ENCODE peak calls at places on chromosomes 2 and 18, in eight cellular contexts. One of them, this sample, is unnamed.

GRCh38 chr2:100877555-100877954 is 57.6 kb downstream of the NPAS2 start:
- DNase-seq in cardiac fibroblast: peak
- DNase-seq in Peyer's patch: no peak
- DNase-seq in spleen: no peak
- DNase-seq in GM10248: no peak
- DNase-seq in OCI-LY7: no peak
- DNase-seq in fibroblast of pulmonary artery: peak
- DNase-seq in neural crest cell: no peak
- DNase-seq in this sample: no peak

GRCh38 chr2:124911560-124911959 is 886.5 kb downstream of the CNTNAP5 start:
- DNase-seq in spleen: no peak
- DNase-seq in cardiac fibroblast: peak
- DNase-seq in OCI-LY7: no peak
- DNase-seq in Peyer's patch: no peak
- DNase-seq in GM10248: no peak
- DNase-seq in fibroblast of pulmonary artery: peak
- DNase-seq in neural crest cell: no peak
- DNase-seq in this sample: no peak

GRCh38 chr18:59697236-59697932 is at the start of gene CCBE1:
- DNase-seq in Peyer's patch: peak
- DNase-seq in neural crest cell: peak
- DNase-seq in spleen: no peak
- DNase-seq in cardiac fibroblast: peak
- DNase-seq in GM10248: peak
- DNase-seq in fibroblast of pulmonary artery: peak
- DNase-seq in OCI-LY7: no peak
- DNase-seq in this sample: peak

GRCh38 chr2:221075203-221075602 is 496.9 kb downstream of the EPHA4 start:
- DNase-seq in cardiac fibroblast: no peak
- DNase-seq in OCI-LY7: no peak
- DNase-seq in GM10248: no peak
- DNase-seq in Peyer's patch: no peak
- DNase-seq in spleen: no peak
- DNase-seq in fibroblast of pulmonary artery: peak
- DNase-seq in neural crest cell: no peak
- DNase-seq in this sample: no peak

GRCh38 chr2:187842978-187843847 is 289.0 kb upstream of the TFPI start:
- DNase-seq in fibroblast of pulmonary artery: peak
- DNase-seq in OCI-LY7: peak
- DNase-seq in Peyer's patch: no peak
- DNase-seq in spleen: no peak
- DNase-seq in neural crest cell: peak
- DNase-seq in GM10248: peak
- DNase-seq in cardiac fibroblast: peak
- DNase-seq in this sample: peak

GRCh38 chr2:17813015-17813741 is 3.1 kb upstream of the MSGN1 start:
- DNase-seq in OCI-LY7: peak
- DNase-seq in Peyer's patch: no peak
- DNase-seq in cardiac fibroblast: peak
- DNase-seq in fibroblast of pulmonary artery: no peak
- DNase-seq in neural crest cell: no peak
- DNase-seq in spleen: no peak
- DNase-seq in GM10248: no peak
- DNase-seq in this sample: no peak

GRCh38 chr2:166897666-166898065 is 9.4 kb downstream of the XIRP2 start:
- DNase-seq in cardiac fibroblast: no peak
- DNase-seq in OCI-LY7: no peak
- DNase-seq in neural crest cell: no peak
- DNase-seq in fibroblast of pulmonary artery: no peak
- DNase-seq in GM10248: no peak
- DNase-seq in Peyer's patch: no peak
- DNase-seq in spleen: no peak
- DNase-seq in this sample: no peak

GRCh38 chr18:25950321-25950720 is 140.1 kb downstream of the SS18 start:
- DNase-seq in GM10248: no peak
- DNase-seq in cardiac fibroblast: no peak
- DNase-seq in spleen: no peak
- DNase-seq in Peyer's patch: no peak
- DNase-seq in fibroblast of pulmonary artery: no peak
- DNase-seq in neural crest cell: no peak
- DNase-seq in OCI-LY7: no peak
- DNase-seq in this sample: no peak

GRCh38 chr2:11799826-11800225 is 53.4 kb downstream of the LPIN1 start:
- DNase-seq in spleen: no peak
- DNase-seq in neural crest cell: no peak
- DNase-seq in cardiac fibroblast: no peak
- DNase-seq in Peyer's patch: no peak
- DNase-seq in GM10248: no peak
- DNase-seq in fibroblast of pulmonary artery: no peak
- DNase-seq in OCI-LY7: no peak
- DNase-seq in this sample: no peak

GRCh38 chr2:43174368-43175186 is 51.8 kb downstream of the ZFP36L2 start:
- DNase-seq in fibroblast of pulmonary artery: no peak
- DNase-seq in GM10248: peak
- DNase-seq in neural crest cell: no peak
- DNase-seq in Peyer's patch: no peak
- DNase-seq in spleen: peak
- DNase-seq in OCI-LY7: peak
- DNase-seq in cardiac fibroblast: peak
- DNase-seq in this sample: peak

GRCh38 chr2:218908721-218909619 is 28.3 kb downstream of the WNT10A start:
- DNase-seq in fibroblast of pulmonary artery: peak
- DNase-seq in Peyer's patch: peak
- DNase-seq in cardiac fibroblast: peak
- DNase-seq in GM10248: peak
- DNase-seq in spleen: peak
- DNase-seq in neural crest cell: peak
- DNase-seq in OCI-LY7: peak
- DNase-seq in this sample: peak

GRCh38 chr18:13471971-13472628 is 253.5 kb downstream of the LDLRAD4 start:
- DNase-seq in neural crest cell: peak
- DNase-seq in fibroblast of pulmonary artery: no peak
- DNase-seq in Peyer's patch: no peak
- DNase-seq in OCI-LY7: no peak
- DNase-seq in GM10248: no peak
- DNase-seq in spleen: peak
- DNase-seq in cardiac fibroblast: no peak
- DNase-seq in this sample: no peak

GRCh38 chr2:208320686-208321085 is 54.6 kb downstream of the PIKFYVE start:
- DNase-seq in GM10248: peak
- DNase-seq in fibroblast of pulmonary artery: peak
- DNase-seq in OCI-LY7: peak
- DNase-seq in Peyer's patch: no peak
- DNase-seq in spleen: peak
- DNase-seq in cardiac fibroblast: peak
- DNase-seq in neural crest cell: no peak
- DNase-seq in this sample: peak

GRCh38 chr18:28112056-28112470 is 64.9 kb downstream of the CDH2 start:
- DNase-seq in OCI-LY7: no peak
- DNase-seq in cardiac fibroblast: peak
- DNase-seq in neural crest cell: no peak
- DNase-seq in GM10248: no peak
- DNase-seq in spleen: no peak
- DNase-seq in Peyer's patch: no peak
- DNase-seq in fibroblast of pulmonary artery: peak
- DNase-seq in this sample: no peak

DNA sequence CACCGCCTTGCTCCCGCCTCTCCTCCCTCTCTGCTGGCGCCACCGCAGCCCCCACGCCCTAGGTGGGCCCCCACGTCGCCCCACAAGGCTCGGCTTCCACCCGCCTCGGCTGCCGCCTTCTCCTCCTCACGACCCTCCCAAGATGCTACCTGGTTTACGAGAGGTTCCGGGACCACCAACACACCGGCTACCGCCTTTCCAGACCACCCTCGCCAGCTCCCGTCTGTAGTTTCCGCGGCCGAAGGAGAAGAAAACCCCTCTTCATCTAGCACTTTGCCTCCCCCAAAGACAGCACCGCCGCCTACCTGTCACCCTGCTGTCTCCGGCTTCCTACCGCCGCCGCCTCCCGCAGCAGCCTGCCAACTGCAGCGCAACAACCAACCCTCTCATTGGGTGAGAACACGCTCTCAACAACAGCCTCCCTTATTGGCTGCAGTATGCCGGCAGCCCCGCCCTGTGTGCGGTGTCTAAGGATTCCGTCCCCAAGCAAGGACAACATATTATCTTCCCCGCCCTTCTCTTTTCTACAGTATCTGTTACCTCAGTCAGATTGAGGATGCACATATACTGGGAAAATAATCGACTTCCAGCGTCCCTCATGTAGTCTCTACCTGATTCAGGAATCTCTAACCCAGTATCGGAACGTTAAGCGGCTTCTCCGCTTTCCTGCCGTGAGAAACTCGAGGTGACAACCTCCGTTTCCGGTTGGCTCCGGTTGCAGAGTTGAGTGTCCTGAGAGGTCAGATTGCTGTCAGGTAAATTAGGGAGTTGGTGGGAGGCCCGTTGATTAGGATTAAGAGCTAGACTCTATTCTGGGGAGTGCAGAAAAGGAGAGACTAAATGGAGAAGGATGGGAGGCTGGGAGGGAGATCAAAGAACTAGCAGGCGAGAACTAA is at the start of the genes HYCC2 and NDUFB3:
- DNase-seq in spleen: peak
- DNase-seq in fibroblast of pulmonary artery: peak
- DNase-seq in neural crest cell: peak
- DNase-seq in GM10248: peak
- DNase-seq in cardiac fibroblast: peak
- DNase-seq in Peyer's patch: peak
- DNase-seq in OCI-LY7: peak
- DNase-seq in this sample: peak
- TF ChIP-seq CTCF in spleen: peak
- TF ChIP-seq CTCF in fibroblast of pulmonary artery: peak
- TF ChIP-seq CTCF in neural crest cell: peak
- TF ChIP-seq CTCF in GM10248: peak
- TF ChIP-seq CTCF in cardiac fibroblast: peak
- TF ChIP-seq CTCF in Peyer's patch: peak
- TF ChIP-seq CTCF in OCI-LY7: peak
- TF ChIP-seq CTCF in this sample: peak

DNA sequence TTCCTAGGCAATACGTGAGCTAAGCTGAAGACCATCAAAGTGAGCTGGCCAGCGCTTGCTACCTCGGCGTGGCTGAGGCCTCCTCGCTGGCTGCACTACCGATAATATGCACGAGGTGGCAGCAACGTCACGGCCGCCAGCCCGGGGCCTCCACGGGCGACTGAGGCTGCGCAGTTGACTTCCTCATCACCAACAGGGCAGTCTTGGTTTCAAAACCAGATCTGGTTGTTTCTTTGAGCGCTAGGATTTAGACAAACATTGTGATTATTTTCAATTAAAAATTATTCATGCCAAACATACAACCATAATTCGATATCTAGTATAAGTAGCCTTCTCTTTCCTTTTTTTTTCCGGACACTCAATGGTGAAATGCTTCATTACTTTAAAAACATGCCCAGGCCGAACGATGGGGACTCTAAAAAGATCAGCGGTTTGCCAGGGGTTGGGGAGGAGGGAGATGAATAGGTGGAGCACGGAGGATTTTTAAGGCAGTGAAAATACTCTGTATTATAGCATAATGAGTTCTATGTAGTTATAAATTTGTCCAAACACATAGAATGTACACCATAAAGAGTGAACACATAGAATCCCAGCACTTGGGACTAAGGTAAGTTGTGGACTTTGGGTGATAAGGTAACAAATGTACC is 52.0 kb downstream of the CYBRD1 start:
- DNase-seq in OCI-LY7: peak
- DNase-seq in fibroblast of pulmonary artery: peak
- DNase-seq in GM10248: peak
- DNase-seq in neural crest cell: peak
- DNase-seq in cardiac fibroblast: peak
- DNase-seq in spleen: peak
- DNase-seq in Peyer's patch: peak
- DNase-seq in this sample: peak
- TF ChIP-seq CTCF in OCI-LY7: peak
- TF ChIP-seq CTCF in fibroblast of pulmonary artery: peak
- TF ChIP-seq CTCF in GM10248: peak
- TF ChIP-seq CTCF in neural crest cell: peak
- TF ChIP-seq CTCF in cardiac fibroblast: peak
- TF ChIP-seq CTCF in spleen: peak
- TF ChIP-seq CTCF in Peyer's patch: peak
- TF ChIP-seq CTCF in this sample: peak

DNA sequence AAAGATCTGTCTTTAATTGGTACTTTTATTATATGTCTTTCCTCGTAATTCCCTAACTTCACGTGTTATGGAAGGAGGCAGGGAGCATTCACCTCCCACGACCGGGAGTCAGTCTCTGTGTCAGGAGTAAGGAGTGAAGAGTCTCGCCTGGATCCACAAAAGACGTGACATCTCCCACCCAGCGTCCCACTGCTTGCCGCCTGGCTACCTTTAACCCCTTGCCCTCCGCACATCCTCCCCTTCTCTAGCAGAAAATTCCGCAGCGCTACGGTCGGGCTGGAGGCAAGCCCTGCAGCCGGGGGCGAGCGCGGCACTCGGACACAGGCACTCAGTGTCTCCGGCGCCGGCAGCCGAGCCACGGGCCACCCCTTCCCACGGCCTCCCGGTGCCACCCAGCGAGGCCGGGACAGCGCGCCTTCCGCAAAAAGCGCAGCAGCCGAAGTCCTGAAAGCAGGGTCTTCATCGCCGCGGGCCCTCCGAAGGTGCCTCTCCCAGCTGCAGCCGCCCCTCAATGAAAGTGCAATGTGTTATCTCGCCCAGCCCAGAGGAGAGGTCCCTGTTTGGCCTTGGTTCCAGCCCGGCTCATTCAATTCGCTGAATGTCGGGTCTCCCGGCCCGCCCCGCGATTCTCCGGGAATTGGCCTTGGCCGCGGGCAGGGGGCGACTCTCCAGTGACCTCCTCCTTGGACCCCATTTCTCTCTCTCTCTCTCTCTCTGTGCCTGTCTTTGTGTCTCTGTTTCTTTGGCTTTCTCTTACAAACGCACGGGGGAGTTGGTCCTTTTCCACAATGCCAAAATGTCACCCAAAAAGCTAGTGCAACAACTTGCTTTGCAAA is 1.2 kb downstream of the DLGAP1 start:
- DNase-seq in Peyer's patch: peak
- DNase-seq in neural crest cell: peak
- DNase-seq in OCI-LY7: no peak
- DNase-seq in fibroblast of pulmonary artery: no peak
- DNase-seq in spleen: peak
- DNase-seq in GM10248: peak
- DNase-seq in cardiac fibroblast: no peak
- DNase-seq in this sample: peak
- TF ChIP-seq CTCF in Peyer's patch: no peak
- TF ChIP-seq CTCF in neural crest cell: peak
- TF ChIP-seq CTCF in OCI-LY7: no peak
- TF ChIP-seq CTCF in fibroblast of pulmonary artery: no peak
- TF ChIP-seq CTCF in spleen: no peak
- TF ChIP-seq CTCF in GM10248: no peak
- TF ChIP-seq CTCF in cardiac fibroblast: no peak
- TF ChIP-seq CTCF in this sample: no peak

DNA sequence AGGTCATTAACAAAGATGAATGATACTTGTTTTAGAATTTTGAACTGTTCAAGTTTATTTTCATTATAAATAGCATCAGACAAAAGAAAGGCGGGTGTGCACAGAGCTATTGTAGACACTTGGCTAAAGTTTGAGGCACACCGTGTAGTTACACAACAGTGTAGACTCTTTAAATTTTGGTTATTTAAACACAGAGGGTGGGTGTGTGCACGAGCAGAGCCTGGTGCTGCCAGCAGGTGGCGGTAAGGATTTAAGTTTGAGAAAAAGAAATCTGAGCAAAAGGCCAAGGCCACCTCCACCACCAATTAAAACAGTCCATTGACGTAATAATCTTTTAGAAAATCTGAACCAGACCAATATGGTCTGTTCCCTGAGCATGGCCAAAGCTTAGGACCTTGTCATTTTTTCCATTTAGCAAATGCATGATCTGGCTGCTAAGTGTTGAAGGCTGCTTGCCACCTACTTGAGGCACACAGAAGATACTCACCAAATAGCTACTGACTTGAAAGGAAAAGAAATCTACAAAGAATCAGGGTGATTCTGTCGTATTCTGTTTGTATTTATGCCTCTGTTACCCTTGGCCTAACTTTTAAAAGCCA is 14.3 kb downstream of the COPS7B start:
- DNase-seq in neural crest cell: peak
- DNase-seq in OCI-LY7: peak
- DNase-seq in fibroblast of pulmonary artery: peak
- DNase-seq in GM10248: peak
- DNase-seq in Peyer's patch: no peak
- DNase-seq in spleen: no peak
- DNase-seq in cardiac fibroblast: peak
- DNase-seq in this sample: peak
- TF ChIP-seq CTCF in neural crest cell: peak
- TF ChIP-seq CTCF in OCI-LY7: peak
- TF ChIP-seq CTCF in fibroblast of pulmonary artery: peak
- TF ChIP-seq CTCF in GM10248: peak
- TF ChIP-seq CTCF in Peyer's patch: peak
- TF ChIP-seq CTCF in spleen: peak
- TF ChIP-seq CTCF in cardiac fibroblast: peak
- TF ChIP-seq CTCF in this sample: peak